ENCODE peak calls at places on chromosome 3, in six cellular contexts. B is HepG2, U is GM12891, A is GM12878, F is H1, E is K562. O is an unnamed sample.

GRCh38 chr3:188491276-188491687 is 337.3 kb downstream of the LPP start:
- DNase-seq in F (no peak), B (no peak), A (no peak), E (no peak), U (no peak), O (no peak)

GRCh38 chr3:106345353-106346027 is 476.7 kb upstream of the CBLB start:
- DNase-seq in F (no peak), A (no peak), E (no peak), U (no peak), B (no peak), O (no peak)

GRCh38 chr3:99366663-99367429 is 271.5 kb upstream of the COL8A1 start:
- DNase-seq in A (no peak), B (no peak), U (no peak), E (peak), F (peak), O (no peak)

GRCh38 chr3:21237638-21238037 is 513.4 kb downstream of the ZNF385D start:
- DNase-seq in F (no peak), B (no peak), E (no peak), U (no peak), A (no peak), O (no peak)

GRCh38 chr3:19959505-19959904 is 12.6 kb downstream of the RAB5A start:
- DNase-seq in A (no peak), F (no peak), U (no peak), B (no peak), E (no peak), O (no peak)

GRCh38 chr3:128322030-128323022 is 144.4 kb downstream of the DNAJB8 start:
- DNase-seq in A (no peak), E (peak), U (peak), F (peak), B (no peak), O (no peak)

GRCh38 chr3:106423321-106424225 is 554.8 kb upstream of the CBLB start:
- DNase-seq in E (no peak), B (no peak), A (no peak), F (no peak), U (no peak), O (no peak)

GRCh38 chr3:103057477-103057876 is 622.7 kb downstream of the ZPLD1 start:
- DNase-seq in F (no peak), U (no peak), E (no peak), A (no peak), B (no peak), O (no peak)

GRCh38 chr3:173624086-173624485 is 226.5 kb downstream of the NLGN1 start:
- DNase-seq in U (no peak), A (no peak), F (no peak), E (no peak), B (no peak), O (no peak)

GRCh38 chr3:69385033-69385722 is 710 bp downstream of the FRMD4B start:
- DNase-seq in E (no peak), U (no peak), A (no peak), B (no peak), F (no peak), O (no peak)

GRCh38 chr3:49454457-49454856 is 15.6 kb upstream of the DAG1 start:
- DNase-seq in A (no peak), E (peak), F (peak), U (no peak), B (peak), O (no peak)

GRCh38 chr3:150450906-150451305 is 42.8 kb downstream of the TSC22D2 start:
- DNase-seq in U (no peak), B (no peak), A (no peak), E (no peak), F (no peak), O (no peak)

GRCh38 chr3:129614927-129615363 is 8.5 kb upstream of the PLXND1 start:
- DNase-seq in F (no peak), U (no peak), A (no peak), B (no peak), E (peak), O (no peak)

GRCh38 chr3:47961815-47962606 is 54.2 kb downstream of the MAP4 start:
- DNase-seq in B (no peak), A (no peak), E (peak), F (no peak), U (peak), O (no peak)

GRCh38 chr3:189119947-189120346 is 51.8 kb upstream of the TPRG1 start:
- DNase-seq in B (no peak), A (no peak), E (no peak), U (no peak), F (no peak), O (no peak)

GRCh38 chr3:161221881-161222600 is 930 bp downstream of the NMD3 start:
- DNase-seq in U (no peak), B (no peak), A (no peak), E (peak), F (no peak), O (no peak)

GRCh38 chr3:159733194-159733860 is 255.3 kb upstream of the IL12A start:
- DNase-seq in B (no peak), F (no peak), U (no peak), A (no peak), E (no peak), O (no peak)

GRCh38 chr3:38644016-38644661 is 5.3 kb downstream of the SCN5A start:
- DNase-seq in F (peak), B (no peak), E (no peak), U (no peak), A (no peak), O (no peak)

GRCh38 chr3:8519156-8519555 is 17.5 kb downstream of the LMCD1 start:
- DNase-seq in A (no peak), B (no peak), F (no peak), U (no peak), E (no peak), O (no peak)

GRCh38 chr3:101720851-101721649 is 3.4 kb upstream of the CEP97 start:
- DNase-seq in U (no peak), A (no peak), F (no peak), E (no peak), B (no peak), O (no peak)

GRCh38 chr3:40546811-40547210 is 22.1 kb downstream of the ZNF621 start:
- DNase-seq in A (no peak), F (no peak), E (peak), U (no peak), B (no peak), O (no peak)

GRCh38 chr3:94293793-94294195 is 230.9 kb downstream of the NSUN3 start:
- DNase-seq in F (no peak), U (no peak), A (no peak), E (no peak), B (no peak), O (no peak)

GRCh38 chr3:149186726-149187125 is 34.9 kb downstream of the CP start:
- DNase-seq in U (no peak), B (no peak), F (no peak), A (no peak), E (no peak), O (no peak)

GRCh38 chr3:46242120-46242519 is at the start of gene CCR3:
- DNase-seq in B (no peak), U (no peak), F (no peak), E (no peak), A (no peak), O (no peak)

GRCh38 chr3:112689989-112690388 is 49.0 kb upstream of the CCDC80 start:
- DNase-seq in U (no peak), B (no peak), F (no peak), A (no peak), E (no peak), O (no peak)

GRCh38 chr3:82347585-82347984 is 586.1 kb upstream of the GBE1 start:
- DNase-seq in A (no peak), F (no peak), E (no peak), B (no peak), U (no peak), O (no peak)

GRCh38 chr3:189954733-189955665 is 165.7 kb downstream of the P3H2 start:
- DNase-seq in A (no peak), E (no peak), B (no peak), U (no peak), F (no peak), O (no peak)

GRCh38 chr3:3798641-3799113 is 554 bp upstream of the LRRN1 start:
- DNase-seq in U (peak), A (no peak), E (no peak), B (no peak), F (peak), O (peak)

GRCh38 chr3:131109156-131109555 is 82.5 kb downstream of the NEK11 start:
- DNase-seq in U (no peak), F (no peak), B (no peak), E (no peak), A (no peak), O (no peak)

GRCh38 chr3:97821413-97821809 is 400 bp upstream of the CRYBG3 start:
- DNase-seq in A (no peak), F (peak), E (no peak), U (peak), B (no peak), O (no peak)

GRCh38 chr3:15667484-15667883 is 65.9 kb downstream of the BTD start:
- DNase-seq in E (no peak), B (no peak), F (no peak), U (no peak), A (peak), O (no peak)

GRCh38 chr3:150150633-150151032 is 179.9 kb upstream of the PFN2 start:
- DNase-seq in F (no peak), A (no peak), U (no peak), B (no peak), E (no peak), O (no peak)

GRCh38 chr3:87309601-87310000 is 33.2 kb upstream of the POU1F1 start:
- DNase-seq in A (no peak), F (no peak), U (no peak), B (no peak), E (no peak), O (no peak)

GRCh38 chr3:196184881-196185280 is 26.3 kb downstream of the ZDHHC19 start:
- DNase-seq in F (no peak), U (no peak), B (no peak), E (no peak), A (no peak), O (no peak)

GRCh38 chr3:78765671-78766485 is 1001.9 kb downstream of the ROBO1 start:
- DNase-seq in E (no peak), U (no peak), B (no peak), F (no peak), A (no peak), O (no peak)

GRCh38 chr3:189981668-189982067 is 139.0 kb downstream of the P3H2 start:
- DNase-seq in F (no peak), U (no peak), E (no peak), B (no peak), A (no peak), O (no peak)

GRCh38 chr3:104359546-104359945 is 1007.2 kb upstream of the ALCAM start:
- DNase-seq in E (no peak), B (no peak), A (no peak), F (no peak), U (no peak), O (no peak)

GRCh38 chr3:46423588-46423987 is 16.5 kb downstream of the CCRL2 start:
- DNase-seq in B (peak), F (no peak), A (no peak), U (no peak), E (no peak), O (no peak)

GRCh38 chr3:149547954-149548728 is 73.6 kb downstream of the TM4SF4 start:
- DNase-seq in E (no peak), F (no peak), A (no peak), U (no peak), B (peak), O (no peak)

GRCh38 chr3:45035441-45036301 is 9.6 kb downstream of the CLEC3B start:
- DNase-seq in E (no peak), B (no peak), U (no peak), A (no peak), F (peak), O (no peak)
- TF ChIP-seq TAF1 in E (no peak), B (no peak), U (no peak), A (no peak), F (no peak), O (no peak)

GRCh38 chr3:165613019-165613418 is 224.2 kb downstream of the BCHE start:
- DNase-seq in B (no peak), E (no peak), U (no peak), A (no peak), F (no peak), O (no peak)
- TF ChIP-seq POLR2AphosphoS5 in B (no peak), E (no peak), U (no peak), A (no peak), F (no peak), O (no peak)

GRCh38 chr3:73520931-73521461 is 103.7 kb downstream of the PDZRN3 start:
- DNase-seq in F (no peak), E (no peak), A (no peak), B (no peak), U (no peak), O (no peak)
- TF ChIP-seq POLR2A in F (no peak), E (no peak), A (no peak), B (no peak), U (no peak), O (no peak)

GRCh38 chr3:23739536-23739935 is 66.2 kb upstream of the UBE2E1 start:
- DNase-seq in E (peak), F (no peak), B (no peak), A (no peak), U (no peak), O (no peak)
- TF ChIP-seq TAF1 in E (no peak), F (no peak), B (no peak), A (no peak), U (no peak), O (no peak)

DNA sequence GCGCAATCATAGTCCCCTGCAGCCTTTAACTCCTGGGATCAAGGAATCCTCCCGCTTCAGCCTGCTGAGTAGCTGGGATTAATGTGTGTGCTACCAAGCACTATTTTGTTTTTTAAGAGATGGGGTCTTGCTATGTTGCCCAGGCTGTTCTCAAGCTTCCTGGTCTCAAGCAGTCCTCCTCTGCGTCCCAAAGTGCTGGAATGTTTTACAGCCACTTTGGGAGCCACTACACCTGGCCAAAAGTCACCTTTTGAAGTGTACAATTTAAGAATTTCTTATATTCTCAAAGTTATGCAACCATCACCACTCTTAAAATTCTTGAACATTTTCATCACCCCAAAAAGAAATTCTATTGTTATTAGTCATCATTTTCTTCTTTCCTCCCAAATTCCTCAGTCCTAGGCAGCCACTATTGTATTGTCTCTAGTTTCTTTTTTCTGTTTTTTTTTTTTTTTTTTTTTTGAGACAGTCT is 17.8 kb downstream of the CDV3 start:
- DNase-seq in F (no peak), A (no peak), E (no peak), U (no peak), B (no peak), O (no peak)
- TF ChIP-seq POLR2AphosphoS5 in F (no peak), A (no peak), E (no peak), U (no peak), B (no peak), O (no peak)

GRCh38 chr3:12995389-12996180 is 77.6 kb downstream of the IQSEC1 start:
- DNase-seq in B (peak), E (peak), A (no peak), F (no peak), U (no peak), O (no peak)

GRCh38 chr3:12998648-12999047 is 74.6 kb downstream of the IQSEC1 start:
- DNase-seq in U (no peak), E (no peak), B (no peak), F (no peak), A (no peak), O (no peak)

GRCh38 chr3:12999147-13000140 is 73.8 kb downstream of the IQSEC1 start:
- DNase-seq in U (no peak), F (no peak), A (no peak), B (peak), E (peak), O (no peak)

GRCh38 chr3:12996181-12996506 is 77.1 kb downstream of the IQSEC1 start:
- DNase-seq in F (no peak), B (no peak), U (no peak), A (no peak), E (no peak), O (no peak)

DNA sequence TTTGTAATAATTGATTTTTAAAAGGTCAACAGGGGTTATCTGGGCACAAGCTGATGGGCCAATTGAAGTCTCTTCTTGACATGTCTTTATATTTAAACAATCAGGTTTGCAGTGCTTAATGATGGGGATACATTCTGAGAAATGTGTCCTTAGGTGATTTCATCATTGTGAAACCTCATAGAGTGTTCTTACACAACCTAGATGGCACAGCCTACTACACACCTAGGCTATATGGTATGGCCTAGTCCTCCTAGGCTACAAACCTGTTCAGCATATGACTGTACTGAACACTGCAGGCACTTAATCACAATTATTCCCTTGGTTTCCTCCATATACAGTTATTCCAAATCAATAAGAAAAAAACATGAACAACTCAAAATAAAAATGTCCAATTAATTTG is 75.8 kb downstream of the IQSEC1 start:
- DNase-seq in E (no peak), A (no peak), U (no peak), B (no peak), F (no peak), O (no peak)
- TF ChIP-seq POLR2A in E (no peak), A (no peak), U (no peak), B (no peak), F (no peak), O (no peak)

GRCh38 chr3:71647751-71648150 is 64.2 kb upstream of the FOXP1 start:
- DNase-seq in F (no peak), A (no peak), B (no peak), U (no peak), E (no peak), O (no peak)

GRCh38 chr3:71650372-71650771 is 66.8 kb upstream of the FOXP1 start:
- DNase-seq in F (no peak), B (no peak), U (no peak), E (no peak), A (no peak), O (no peak)

GRCh38 chr3:71649757-71650156 is 66.2 kb upstream of the FOXP1 start:
- DNase-seq in F (no peak), A (no peak), U (no peak), E (no peak), B (peak), O (no peak)

GRCh38 chr3:71652786-71653419 is 69.4 kb upstream of the FOXP1 start:
- DNase-seq in U (no peak), F (no peak), B (peak), E (peak), A (peak), O (no peak)

DNA sequence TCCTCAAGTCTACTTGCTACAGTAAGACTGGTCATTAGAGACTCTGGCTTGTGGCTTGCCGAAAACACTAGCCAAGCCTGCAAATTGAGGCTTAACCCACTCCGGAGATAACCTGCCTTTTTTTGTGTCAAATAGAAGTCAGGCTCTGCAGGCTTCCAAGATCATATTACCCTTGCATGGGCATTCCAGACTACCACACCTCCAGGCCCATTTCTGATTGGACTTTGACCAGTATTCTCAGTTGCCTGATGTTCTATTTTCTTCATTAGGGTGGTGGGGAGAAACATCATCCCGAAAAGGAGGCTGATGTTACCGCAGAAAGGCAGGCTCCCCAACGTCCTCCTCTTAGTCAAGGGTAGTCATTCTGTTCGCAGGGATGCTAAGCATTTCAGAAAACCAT is 68.1 kb upstream of the FOXP1 start:
- DNase-seq in B (no peak), E (no peak), F (no peak), U (no peak), A (no peak), O (no peak)
- TF ChIP-seq TAF1 in B (no peak), E (no peak), F (no peak), U (no peak), A (no peak), O (no peak)

O was measured in GM12892.